ENCODE peak calls at places on chromosomes 5 and 9, in five cellular contexts. N is GM12865, U is heart left ventricle, P is cardiac muscle cell, O is right atrium auricular region. T is an unnamed sample.

GRCh38 chr5:89255845-89256463 is 373.0 kb upstream of the MEF2C start:
- DNase-seq in N (peak), U (no peak), P (no peak), O (no peak), T (peak)

GRCh38 chr9:124590886-124591641 is 83.9 kb upstream of the NR5A1 start:
- DNase-seq in N (no peak), U (no peak), P (no peak), O (no peak), T (no peak)

GRCh38 chr9:125977223-125977622 is 230.1 kb downstream of the PBX3 start:
- DNase-seq in N (no peak), U (no peak), P (no peak), O (no peak), T (no peak)

GRCh38 chr5:122077451-122078115 is 476 bp downstream of the LOX start:
- DNase-seq in N (no peak), U (peak), P (peak), O (peak), T (no peak)

GRCh38 chr5:62354028-62354874 is 48.2 kb downstream of the KIF2A start:
- DNase-seq in N (peak), U (no peak), P (peak), O (no peak), T (peak)

GRCh38 chr5:119059740-119060255 is 11.1 kb upstream of the DMXL1 start:
- DNase-seq in N (no peak), U (no peak), P (no peak), O (no peak), T (no peak)

GRCh38 chr5:173201636-173202265 is 33.3 kb downstream of the NKX2-5 start:
- DNase-seq in N (no peak), U (no peak), P (no peak), O (no peak), T (no peak)

GRCh38 chr5:53126514-53126913 is 17.0 kb upstream of the MOCS2 start:
- DNase-seq in N (no peak), U (no peak), P (no peak), O (no peak), T (no peak)

GRCh38 chr5:169667896-169668674 is 31.0 kb downstream of the DOCK2 start:
- DNase-seq in N (no peak), U (no peak), P (no peak), O (no peak), T (no peak)

GRCh38 chr5:177249761-177250537 is 53.6 kb downstream of the RAB24 start:
- DNase-seq in N (no peak), U (no peak), P (no peak), O (no peak), T (no peak)

GRCh38 chr9:105154723-105155191 is 89.7 kb upstream of the SLC44A1 start:
- DNase-seq in N (no peak), U (no peak), P (no peak), O (no peak), T (no peak)

GRCh38 chr9:130682490-130683121 is 11.0 kb upstream of the EXOSC2 start:
- DNase-seq in N (peak), U (peak), P (peak), O (peak), T (peak)

GRCh38 chr9:21812945-21813568 is 10.6 kb downstream of the MTAP start:
- DNase-seq in N (peak), U (peak), P (peak), O (peak), T (no peak)

GRCh38 chr9:88477300-88477751 is 57.7 kb upstream of the NXNL2 start:
- DNase-seq in N (no peak), U (no peak), P (no peak), O (no peak), T (no peak)

GRCh38 chr9:89477395-89477794 is 20.5 kb downstream of the SEMA4D start:
- DNase-seq in N (no peak), U (no peak), P (no peak), O (no peak), T (no peak)

GRCh38 chr5:80483636-80484232 is 4.2 kb upstream of the FAM151B start:
- DNase-seq in N (no peak), U (no peak), P (no peak), O (no peak), T (no peak)

GRCh38 chr5:42927730-42928129 is 112.4 kb downstream of the ANXA2R start:
- DNase-seq in N (peak), U (no peak), P (no peak), O (no peak), T (no peak)

GRCh38 chr9:113219972-113220371 is 1.1 kb downstream of the FKBP15 start:
- DNase-seq in N (peak), U (no peak), P (no peak), O (no peak), T (peak)

GRCh38 chr5:69527128-69527745 is 32.8 kb upstream of the GTF2H2C start:
- DNase-seq in N (no peak), U (no peak), P (no peak), O (no peak), T (no peak)

GRCh38 chr9:109640232-109641078 is 139.5 kb upstream of the PALM2AKAP2 start:
- DNase-seq in N (peak), U (peak), P (peak), O (no peak), T (no peak)

GRCh38 chr5:116536279-116537161 is 38.1 kb downstream of the SEMA6A start:
- DNase-seq in N (no peak), U (no peak), P (no peak), O (no peak), T (no peak)

GRCh38 chr5:74289238-74289637 is 351.3 kb downstream of the ENC1 start:
- DNase-seq in N (no peak), U (no peak), P (no peak), O (no peak), T (no peak)

GRCh38 chr9:124518116-124518515 is 10.9 kb upstream of the NR5A1 start:
- DNase-seq in N (no peak), U (no peak), P (no peak), O (no peak), T (no peak)

GRCh38 chr9:68493953-68494541 is 46.6 kb downstream of the TMEM252 start:
- DNase-seq in N (no peak), U (no peak), P (no peak), O (no peak), T (no peak)

GRCh38 chr9:89655047-89655989 is 50.5 kb downstream of the GADD45G start:
- DNase-seq in N (no peak), U (no peak), P (no peak), O (no peak), T (no peak)

GRCh38 chr5:9230355-9230754 is 315.5 kb downstream of the SEMA5A start:
- DNase-seq in N (no peak), U (no peak), P (no peak), O (no peak), T (no peak)

GRCh38 chr9:112654282-112654681 is 63.6 kb downstream of the INIP start:
- DNase-seq in N (no peak), U (no peak), P (no peak), O (no peak), T (no peak)

GRCh38 chr9:1320667-1321195 is 270.6 kb downstream of the DMRT2 start:
- DNase-seq in N (no peak), U (no peak), P (no peak), O (no peak), T (no peak)

GRCh38 chr5:151772029-151772867 is 494 bp downstream of the G3BP1 start:
- DNase-seq in N (peak), U (peak), P (peak), O (peak), T (no peak)

GRCh38 chr9:86187121-86187520 is 72.3 kb downstream of the C9orf153 start:
- DNase-seq in N (no peak), U (no peak), P (peak), O (no peak), T (no peak)

GRCh38 chr5:55173696-55174101 is 722 bp upstream of the CDC20B start:
- DNase-seq in N (no peak), U (no peak), P (no peak), O (no peak), T (no peak)

GRCh38 chr5:55171471-55171870 is 1.5 kb downstream of the CDC20B start:
- DNase-seq in N (no peak), U (no peak), P (no peak), O (no peak), T (no peak)

GRCh38 chr5:55175781-55176175 is 2.8 kb upstream of the CDC20B start:
- DNase-seq in N (no peak), U (no peak), P (no peak), O (no peak), T (no peak)

GRCh38 chr5:55172937-55173695 is at the start of gene CDC20B:
- DNase-seq in N (peak), U (peak), P (peak), O (no peak), T (peak)

GRCh38 chr5:55172051-55172899 is 702 bp downstream of the CDC20B start:
- DNase-seq in N (peak), U (no peak), P (peak), O (no peak), T (peak)
- H3K4me3 ChIP-seq in N (peak), U (peak), P (peak), O (peak), T (peak)

DNA sequence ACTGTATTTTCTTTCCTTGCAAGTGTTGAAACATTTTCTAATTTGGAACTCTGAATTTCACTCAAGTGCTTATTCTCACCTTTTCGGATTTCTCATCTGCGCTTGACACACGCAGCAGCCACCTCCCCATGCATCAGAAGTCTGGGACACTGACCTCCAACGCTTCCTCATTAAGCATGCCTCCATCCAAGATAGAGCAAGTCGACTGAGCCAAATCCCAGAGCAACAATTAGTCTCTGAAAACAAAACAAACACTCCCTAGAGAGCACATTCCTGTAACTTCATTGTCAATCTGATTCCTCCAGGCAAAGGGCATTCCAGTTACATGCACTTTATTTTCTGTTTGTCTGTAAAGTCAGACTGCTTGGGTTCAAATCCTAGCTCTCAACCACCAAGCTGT is 5.7 kb downstream of the CD180 start:
- DNase-seq in N (no peak), U (no peak), P (no peak), O (no peak), T (no peak)
- H3K4me3 ChIP-seq in N (no peak), U (no peak), P (no peak), O (no peak), T (no peak)

GRCh38 chr5:159181152-159181551 is 28.2 kb downstream of the RNF145 start:
- DNase-seq in N (peak), U (no peak), P (no peak), O (no peak), T (no peak)

GRCh38 chr5:159183247-159183646 is 26.1 kb downstream of the RNF145 start:
- DNase-seq in N (no peak), U (no peak), P (no peak), O (no peak), T (no peak)

GRCh38 chr5:159184858-159185381 is 24.4 kb downstream of the RNF145 start:
- DNase-seq in N (peak), U (no peak), P (no peak), O (no peak), T (no peak)

GRCh38 chr5:159184236-159184635 is 25.1 kb downstream of the RNF145 start:
- DNase-seq in N (no peak), U (no peak), P (no peak), O (no peak), T (no peak)

GRCh38 chr5:159182691-159183090 is 26.7 kb downstream of the RNF145 start:
- DNase-seq in N (no peak), U (no peak), P (no peak), O (no peak), T (no peak)
- H3K4me3 ChIP-seq in N (no peak), U (no peak), P (no peak), O (no peak), T (no peak)

GRCh38 chr9:129414377-129415021 is 206.4 kb downstream of the C9orf50 start:
- DNase-seq in N (no peak), U (peak), P (peak), O (peak), T (no peak)
- H3K4me3 ChIP-seq in N (peak), U (peak), P (peak), O (peak), T (peak)

GRCh38 chr9:114327749-114328148 is 1.9 kb upstream of the ORM2 start:
- DNase-seq in N (no peak), U (no peak), P (no peak), O (no peak), T (no peak)
- H3K4me3 ChIP-seq in N (no peak), U (no peak), P (no peak), O (no peak), T (no peak)